ENCODE peak calls at places on chromosomes 12 and 14, in six cellular contexts. I is astrocyte of the spinal cord, X is gastrocnemius medialis, A is HL-60, D is AG09319, J is A673. N is an unnamed sample.

GRCh38 chr14:22814945-22815713 is at the start of gene SLC7A7:
- DNase-seq in I (no peak), X (no peak), A (peak; percentile 58), D (no peak), J (no peak), N (no peak)

GRCh38 chr14:45766247-45766646 is 513.2 kb upstream of the MIS18BP1 start:
- DNase-seq in I (no peak), X (no peak), A (no peak), D (no peak), J (no peak), N (no peak)

GRCh38 chr14:73467800-73468199 is 9.5 kb upstream of the NUMB start:
- DNase-seq in I (no peak), X (no peak), A (no peak), D (no peak), J (no peak), N (no peak)

GRCh38 chr12:97027482-97027881 is 120.4 kb downstream of the NEDD1 start:
- DNase-seq in I (no peak), X (no peak), A (no peak), D (no peak), J (no peak), N (no peak)

GRCh38 chr12:110015132-110015531 is 15.9 kb downstream of the ANKRD13A start:
- DNase-seq in I (no peak), X (no peak), A (no peak), D (no peak), J (no peak), N (peak; percentile 71)

GRCh38 chr14:98955741-98956070 is 316.3 kb downstream of the BCL11B start:
- DNase-seq in I (no peak), X (no peak), A (no peak), D (no peak), J (no peak), N (no peak)

GRCh38 chr12:67720383-67720856 is 71.9 kb downstream of the DYRK2 start:
- DNase-seq in I (peak; percentile 64), X (no peak), A (no peak), D (peak; percentile 57), J (peak; percentile 17), N (no peak)

GRCh38 chr12:82625523-82625922 is 61.2 kb upstream of the TMTC2 start:
- DNase-seq in I (no peak), X (no peak), A (no peak), D (no peak), J (no peak), N (no peak)

GRCh38 chr14:56221392-56222128 is 103.3 kb downstream of the PELI2 start:
- DNase-seq in I (no peak), X (no peak), A (no peak), D (no peak), J (no peak), N (no peak)

GRCh38 chr14:102822311-102822863 is 45.1 kb downstream of the TRAF3 start:
- DNase-seq in I (no peak), X (no peak), A (no peak), D (no peak), J (no peak), N (peak; percentile 15)

GRCh38 chr14:94306047-94306978 is 13.2 kb upstream of the SERPINA10 start:
- DNase-seq in I (no peak), X (no peak), A (no peak), D (no peak), J (no peak), N (no peak)

GRCh38 chr12:47547077-47547476 is 158.8 kb downstream of the RPAP3 start:
- DNase-seq in I (peak; percentile 54), X (no peak), A (no peak), D (no peak), J (peak; percentile 47), N (peak; percentile 69)

GRCh38 chr12:32535260-32535999 is 136.1 kb downstream of the FGD4 start:
- DNase-seq in I (peak; percentile 75), X (peak; percentile 83), A (no peak), D (no peak), J (peak; percentile 87), N (peak; percentile 89)

GRCh38 chr12:122459211-122459610 is 36.7 kb upstream of the CLIP1 start:
- DNase-seq in I (no peak), X (no peak), A (no peak), D (no peak), J (no peak), N (no peak)

GRCh38 chr14:84208451-84208850 is 1321.5 kb upstream of the FLRT2 start:
- DNase-seq in I (no peak), X (no peak), A (no peak), D (no peak), J (no peak), N (no peak)

GRCh38 chr14:104941508-104942365 is 17.1 kb downstream of the PLD4 start:
- DNase-seq in I (no peak), X (no peak), A (no peak), D (no peak), J (no peak), N (no peak)

GRCh38 chr14:39247256-39247655 is 13.5 kb downstream of the MIA2 start:
- DNase-seq in I (peak; percentile 90), X (no peak), A (no peak), D (no peak), J (no peak), N (no peak)

GRCh38 chr14:92540472-92541048 is 27.0 kb downstream of the RIN3 start:
- DNase-seq in I (peak; percentile 99), X (peak; percentile 73), A (no peak), D (peak; percentile 99), J (peak; percentile 50), N (peak; percentile 99)

GRCh38 chr12:12874014-12874413 is 17.3 kb upstream of the GPRC5A start:
- DNase-seq in I (no peak), X (no peak), A (no peak), D (no peak), J (no peak), N (no peak)

GRCh38 chr14:31930493-31931225 is 146.4 kb upstream of the ARHGAP5 start:
- DNase-seq in I (peak; percentile 35), X (no peak), A (no peak), D (no peak), J (peak; percentile 37), N (no peak)

DNA sequence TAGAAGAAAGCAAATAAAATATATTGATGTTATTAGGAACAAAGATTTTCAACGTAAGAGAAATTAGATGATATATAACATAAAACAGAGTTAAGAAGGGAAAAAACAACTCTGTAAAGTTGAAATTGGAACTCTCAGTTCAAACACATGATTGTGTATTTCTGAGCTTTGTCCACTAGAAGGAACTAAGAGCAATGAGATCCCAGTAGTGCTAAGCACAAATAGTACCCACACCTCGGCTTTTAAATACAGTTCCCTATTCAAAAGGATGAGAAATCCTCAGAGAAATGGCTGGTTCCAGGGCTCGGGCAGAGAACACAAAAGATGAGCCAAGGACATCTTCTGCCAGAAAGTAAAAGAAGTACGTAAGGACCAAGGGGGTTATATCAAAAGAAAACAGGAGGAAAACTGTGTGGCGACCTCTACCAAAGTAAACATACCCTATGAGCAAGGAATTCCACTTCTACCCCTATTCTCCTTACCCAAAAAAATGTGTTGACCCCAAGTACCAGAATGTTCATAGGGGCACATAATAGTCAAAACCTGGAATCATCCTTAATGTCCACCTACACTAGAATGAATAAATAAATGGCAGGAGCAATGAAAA is 96.6 kb downstream of the SPTSSA start:
- DNase-seq in I (peak; percentile 54), X (no peak), A (no peak), D (no peak), J (no peak), N (peak; percentile 12)
- TF ChIP-seq CTCF in I (peak; percentile 43), X (no peak), A (no peak), D (peak; percentile 28), J (peak; percentile 37), N (no peak)

GRCh38 chr14:51188566-51189185 is 51.4 kb upstream of the TMX1 start:
- DNase-seq in I (no peak), X (no peak), A (no peak), D (no peak), J (no peak), N (no peak)

GRCh38 chr14:51185180-51185579 is 54.9 kb upstream of the TMX1 start:
- DNase-seq in I (no peak), X (no peak), A (no peak), D (no peak), J (no peak), N (no peak)

GRCh38 chr14:51185754-51186153 is 54.3 kb upstream of the TMX1 start:
- DNase-seq in I (no peak), X (no peak), A (no peak), D (no peak), J (no peak), N (no peak)

GRCh38 chr14:51189600-51190376 is 50.3 kb upstream of the TMX1 start:
- DNase-seq in I (no peak), X (no peak), A (no peak), D (no peak), J (no peak), N (no peak)
- TF ChIP-seq CTCF in I (no peak), X (no peak), A (no peak), D (no peak), J (no peak), N (no peak)

GRCh38 chr12:6382371-6382770 is 1.6 kb upstream of the LTBR start:
- DNase-seq in I (no peak), X (no peak), A (no peak), D (no peak), J (no peak), N (no peak)

GRCh38 chr12:6386522-6386921 is 2.6 kb downstream of the LTBR start:
- DNase-seq in I (no peak), X (no peak), A (no peak), D (no peak), J (no peak), N (no peak)

GRCh38 chr12:6386038-6386437 is 2.1 kb downstream of the LTBR start:
- DNase-seq in I (no peak), X (no peak), A (no peak), D (no peak), J (no peak), N (no peak)

GRCh38 chr12:6384499-6385436 is 806 bp downstream of the LTBR start:
- DNase-seq in I (no peak), X (no peak), A (no peak), D (no peak), J (no peak), N (no peak)

DNA sequence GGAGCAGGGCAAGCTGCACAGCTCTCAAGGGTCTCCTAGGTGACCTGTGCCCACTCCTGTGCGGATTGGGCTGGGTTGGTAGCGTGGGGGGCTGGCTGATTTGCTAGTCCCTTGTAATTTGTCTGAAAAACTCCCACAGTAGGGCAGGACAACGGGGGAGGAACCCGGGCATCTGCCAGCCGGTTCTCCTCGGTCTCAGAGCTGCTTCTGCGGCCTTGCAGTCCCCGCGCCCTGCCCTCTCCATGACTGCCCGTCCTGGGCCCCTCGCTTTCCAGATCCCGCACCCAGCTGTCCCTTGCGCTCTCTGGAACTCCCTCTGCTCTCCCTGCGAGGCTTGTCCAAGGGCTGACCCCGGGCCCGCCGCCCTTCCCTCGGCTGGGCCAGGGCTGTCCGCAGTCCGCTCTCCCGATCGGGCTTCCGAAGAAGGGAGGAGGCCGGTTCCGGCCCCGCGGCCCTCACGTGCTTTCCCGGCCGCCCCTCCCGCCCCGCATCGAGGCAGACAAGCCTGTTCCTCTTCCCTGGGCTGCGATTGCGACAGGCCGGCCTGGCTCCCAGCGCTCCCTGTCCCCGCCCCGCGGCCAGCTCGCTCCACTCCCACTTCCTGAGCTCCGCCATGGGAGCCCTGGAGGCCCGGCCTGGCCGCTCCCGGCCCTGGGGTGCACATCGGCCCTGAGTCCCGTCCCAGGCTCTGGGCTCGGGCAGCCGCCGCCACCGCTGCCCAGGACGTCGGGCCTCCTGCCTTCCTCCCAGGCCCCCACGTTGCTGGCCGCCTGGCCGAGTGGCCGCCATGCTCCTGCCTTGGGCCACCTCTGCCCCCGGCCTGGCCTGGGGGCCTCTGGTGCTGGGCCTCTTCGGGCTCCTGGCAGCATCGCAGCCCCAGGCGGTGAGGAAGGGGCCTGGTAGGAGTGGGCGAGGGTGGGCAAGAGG is at the start of gene LTBR:
- DNase-seq in I (peak; percentile 85), X (peak; percentile 97), A (peak; percentile 93), D (peak; percentile 90), J (peak; percentile 86), N (peak; percentile 89)
- TF ChIP-seq CTCF in I (no peak), X (peak; percentile 23), A (no peak), D (peak; percentile 5), J (no peak), N (no peak)

GRCh38 chr12:120787889-120788288 is 62.3 kb downstream of the ACADS start:
- DNase-seq in I (no peak), X (no peak), A (no peak), D (no peak), J (no peak), N (no peak)
- TF ChIP-seq CTCF in I (no peak), X (no peak), A (no peak), D (no peak), J (no peak), N (no peak)